ENCODE peak calls at places on chromosomes 12 and 14, in four cellular contexts. C is pancreas, N is lung, S is BE2C. H is an unnamed sample.

GRCh38 chr12:66693901-66694513 is 15.1 kb upstream of the GRIP1 start:
- DNase-seq in S (peak; percentile 20), N (no peak), C (no peak), H (peak; percentile 27)

GRCh38 chr14:36971263-36971855 is 201.0 kb downstream of the SLC25A21 start:
- DNase-seq in S (peak; percentile 56), N (no peak), C (no peak), H (no peak)

GRCh38 chr14:72013606-72014129 is 81.4 kb downstream of the RGS6 start:
- DNase-seq in S (no peak), C (no peak), N (no peak), H (no peak)

GRCh38 chr12:133129368-133130037 is 571 bp downstream of the ZNF891 start:
- DNase-seq in C (no peak), S (no peak), N (no peak), H (no peak)

GRCh38 chr14:21768116-21768874 is 94.7 kb upstream of the OR4E1 start:
- DNase-seq in C (no peak), S (no peak), N (no peak), H (no peak)

GRCh38 chr12:47223848-47224213 is 144.1 kb upstream of the AMIGO2 start:
- DNase-seq in S (no peak), C (peak; percentile 66), N (no peak), H (no peak)

GRCh38 chr12:175250-175649 is 38.7 kb downstream of the SLC6A12 start:
- DNase-seq in S (peak; percentile 76), C (no peak), N (no peak), H (no peak)

GRCh38 chr12:29901585-29901984 is 117.8 kb upstream of the TMTC1 start:
- DNase-seq in C (no peak), S (no peak), N (no peak), H (no peak)

GRCh38 chr12:47085815-47086252 is 6.1 kb upstream of the AMIGO2 start:
- DNase-seq in S (no peak), C (no peak), N (no peak), H (no peak)

GRCh38 chr12:19970116-19970515 is 398.2 kb upstream of the PDE3A start:
- DNase-seq in S (peak; percentile 24), C (no peak), N (no peak), H (no peak)

GRCh38 chr14:92729632-92730358 is 18.6 kb downstream of the LGMN start:
- DNase-seq in N (no peak), S (no peak), C (no peak), H (no peak)

GRCh38 chr14:75982724-75983358 is 1.0 kb upstream of the TGFB3 start:
- DNase-seq in S (peak; percentile 66), N (peak; percentile 62), C (peak; percentile 88), H (no peak)

GRCh38 chr14:101824339-101824727 is 62.8 kb downstream of the PPP2R5C start:
- DNase-seq in N (no peak), C (no peak), S (no peak), H (no peak)

GRCh38 chr12:113887906-113888305 is 78.2 kb downstream of the RBM19 start:
- DNase-seq in C (no peak), S (no peak), N (no peak), H (no peak)

GRCh38 chr14:106790189-106791036 is 1264.0 kb downstream of the TMEM121 start:
- DNase-seq in S (peak; percentile 81), C (peak; percentile 93), N (peak; percentile 74), H (no peak)

GRCh38 chr14:33679461-33680225 is 271.2 kb downstream of the EGLN3 start:
- DNase-seq in C (no peak), N (no peak), S (no peak), H (no peak)

GRCh38 chr14:81275995-81276698 is 55.4 kb upstream of the GTF2A1 start:
- DNase-seq in C (no peak), S (peak; percentile 70), N (no peak), H (peak; percentile 47)

GRCh38 chr12:121872546-121873223 is 14.0 kb upstream of the HPD start:
- DNase-seq in S (peak; percentile 93), N (peak; percentile 49), C (no peak), H (no peak)

DNA sequence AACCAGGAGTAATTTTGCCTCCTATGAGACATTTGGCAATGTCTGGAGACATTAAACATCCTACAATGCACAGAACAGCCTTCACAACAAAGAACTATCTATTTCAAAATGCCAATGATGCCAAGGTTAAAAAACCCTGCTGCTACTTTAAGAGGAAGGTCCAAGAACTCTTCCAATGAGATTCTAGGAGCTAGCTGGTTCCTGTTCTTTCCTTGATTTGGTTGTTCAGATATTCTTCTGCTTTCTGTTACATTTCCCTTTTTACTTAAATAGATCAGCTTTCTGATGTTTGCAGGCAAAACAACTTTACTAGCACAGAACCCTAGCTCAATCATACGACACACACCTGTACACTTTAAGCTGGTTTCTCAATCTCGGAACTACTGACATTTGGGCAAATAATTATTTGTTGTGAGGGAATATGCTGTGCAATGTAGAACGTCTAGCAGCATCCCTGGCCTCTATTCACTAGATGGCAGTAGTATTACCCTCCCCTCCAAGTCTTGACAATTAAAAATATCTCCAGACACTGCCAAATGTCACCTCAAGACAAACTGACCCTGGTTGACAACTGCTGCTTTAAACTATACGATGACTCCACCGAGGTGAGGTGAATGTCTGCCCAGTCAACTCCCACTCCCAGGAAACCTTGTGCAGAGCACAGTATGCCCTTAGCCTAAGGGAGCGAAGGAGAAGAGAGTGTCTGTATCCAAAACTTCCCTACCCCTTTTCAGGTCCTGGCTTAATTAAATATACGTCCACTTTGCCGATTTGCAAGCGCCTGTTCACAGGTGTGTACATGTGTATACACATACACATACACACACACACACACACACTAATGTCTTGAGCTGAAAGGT is 4.4 kb downstream of the BLTP3B start:
- DNase-seq in S (no peak), C (no peak), N (no peak), H (no peak)
- TF ChIP-seq CTCF in S (peak; percentile 55), C (no peak), N (no peak), H (peak; percentile 34)

GRCh38 chr12:5901416-5901815 is 43.6 kb downstream of the ANO2 start:
- DNase-seq in C (no peak), N (no peak), S (no peak), H (no peak)

GRCh38 chr12:5904441-5904840 is 40.6 kb downstream of the ANO2 start:
- DNase-seq in N (no peak), C (no peak), S (no peak), H (no peak)

GRCh38 chr12:5900533-5901255 is 44.4 kb downstream of the ANO2 start:
- DNase-seq in S (no peak), C (no peak), N (no peak), H (no peak)

GRCh38 chr12:5902736-5903135 is 42.3 kb downstream of the ANO2 start:
- DNase-seq in S (no peak), C (no peak), N (no peak), H (no peak)

DNA sequence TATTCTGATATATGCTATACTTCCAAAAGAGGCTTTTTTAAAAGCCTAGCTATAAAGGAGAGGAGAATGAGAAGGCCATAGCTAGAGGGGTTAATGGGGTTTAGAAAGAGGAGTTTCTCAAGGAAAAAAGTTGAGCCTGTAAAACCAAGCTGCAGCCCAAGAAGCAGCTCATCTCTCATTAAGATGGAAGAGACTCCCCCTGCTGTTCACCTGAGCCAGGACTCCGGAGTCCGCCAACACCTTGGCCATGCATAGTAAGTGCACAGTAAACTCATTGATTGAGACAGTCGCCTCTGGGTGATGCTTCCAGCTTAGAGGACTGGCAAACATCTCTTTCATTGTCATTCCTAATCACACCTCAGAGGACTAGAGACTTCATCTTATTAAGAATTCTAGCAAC is 46.2 kb downstream of the ANO2 start:
- DNase-seq in C (no peak), N (no peak), S (no peak), H (no peak)
- TF ChIP-seq CTCF in C (no peak), N (no peak), S (no peak), H (no peak)

DNA sequence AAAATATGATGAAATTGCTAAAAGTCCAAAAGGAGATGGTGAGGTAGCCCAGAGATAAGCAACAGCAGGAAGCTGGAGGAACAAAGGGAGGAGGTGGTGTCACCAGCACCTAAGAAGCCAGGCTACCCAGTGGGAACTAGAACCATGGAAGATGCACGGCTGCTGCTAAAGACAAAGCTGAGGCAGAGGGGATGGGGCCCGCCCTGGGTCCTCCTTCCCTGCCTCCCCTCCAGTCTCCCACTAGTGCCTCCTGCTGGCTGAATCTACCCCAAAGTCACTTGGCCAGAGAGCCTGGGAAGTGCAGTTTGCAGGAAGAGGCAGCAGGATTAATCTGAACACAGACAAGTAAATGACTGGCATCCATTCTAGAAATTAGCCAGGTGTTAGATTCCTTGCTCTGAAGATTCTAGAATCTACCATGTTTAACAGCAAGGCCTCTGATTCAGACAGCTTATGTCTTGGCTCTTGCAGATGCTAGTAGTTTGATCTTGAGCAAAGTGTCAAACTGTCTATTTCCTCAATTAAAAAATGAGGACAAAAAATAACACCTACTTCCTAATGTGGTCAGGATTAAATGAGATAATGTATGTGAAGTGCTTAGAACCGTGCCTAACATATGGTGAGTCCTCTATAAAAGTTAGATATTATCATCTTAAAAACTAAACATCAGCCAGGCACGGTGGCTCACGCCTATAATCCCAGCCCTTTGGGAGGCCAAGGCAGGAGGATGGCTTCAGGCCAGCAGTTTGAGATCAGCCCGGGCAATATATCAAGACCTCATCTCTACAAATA is 5.9 kb upstream of the LRP10 start:
- DNase-seq in N (no peak), C (no peak), S (no peak), H (no peak)
- TF ChIP-seq CTCF in N (no peak), C (no peak), S (peak; percentile 36), H (peak; percentile 62)

GRCh38 chr12:10901427-10901826 is 7.9 kb downstream of the TAS2R13 start:
- DNase-seq in C (no peak), N (no peak), S (no peak), H (no peak)
- TF ChIP-seq CTCF in C (no peak), N (no peak), S (peak; percentile 23), H (no peak)

H was measured in D721Med.